ENCODE peak calls at places on chromosomes 2 and 18, in seven cellular contexts. One of them, this sample, is unnamed.

GRCh38 chr2:207673431-207673830 is 38.0 kb upstream of the CCNYL1 start:
- DNase-seq in CD4-positive, alpha-beta memory T cell: no peak
- DNase-seq in WERI-Rb-1: no peak
- DNase-seq in A673: no peak
- DNase-seq in stimulated activated CD4-positive, alpha-beta T cell treated with anti-CD3 and anti-CD28 coated beads, Interleukin-2, amount 100 ng/mL, for 24 hours: no peak
- DNase-seq in Kasumi-1: no peak
- DNase-seq in progenitor cell of endocrine pancreas: no peak
- DNase-seq in this sample: no peak

GRCh38 chr18:55296761-55297160 is 291.2 kb downstream of the TCF4 start:
- DNase-seq in Kasumi-1: no peak
- DNase-seq in progenitor cell of endocrine pancreas: no peak
- DNase-seq in A673: no peak
- DNase-seq in WERI-Rb-1: no peak
- DNase-seq in CD4-positive, alpha-beta memory T cell: no peak
- DNase-seq in stimulated activated CD4-positive, alpha-beta T cell treated with anti-CD3 and anti-CD28 coated beads, Interleukin-2, amount 100 ng/mL, for 24 hours: no peak
- DNase-seq in this sample: no peak

GRCh38 chr2:213227458-213227857 is 56.8 kb upstream of the SPAG16 start:
- DNase-seq in stimulated activated CD4-positive, alpha-beta T cell treated with anti-CD3 and anti-CD28 coated beads, Interleukin-2, amount 100 ng/mL, for 24 hours: no peak
- DNase-seq in progenitor cell of endocrine pancreas: no peak
- DNase-seq in Kasumi-1: no peak
- DNase-seq in WERI-Rb-1: no peak
- DNase-seq in A673: no peak
- DNase-seq in CD4-positive, alpha-beta memory T cell: no peak
- DNase-seq in this sample: no peak

GRCh38 chr2:166610180-166610919 is 116.3 kb upstream of the SCN7A start:
- DNase-seq in progenitor cell of endocrine pancreas: no peak
- DNase-seq in CD4-positive, alpha-beta memory T cell: no peak
- DNase-seq in stimulated activated CD4-positive, alpha-beta T cell treated with anti-CD3 and anti-CD28 coated beads, Interleukin-2, amount 100 ng/mL, for 24 hours: peak
- DNase-seq in WERI-Rb-1: no peak
- DNase-seq in A673: no peak
- DNase-seq in Kasumi-1: peak
- DNase-seq in this sample: no peak

GRCh38 chr2:134917219-134917957 is 1.2 kb upstream of the CCNT2 start:
- DNase-seq in Kasumi-1: no peak
- DNase-seq in stimulated activated CD4-positive, alpha-beta T cell treated with anti-CD3 and anti-CD28 coated beads, Interleukin-2, amount 100 ng/mL, for 24 hours: peak
- DNase-seq in WERI-Rb-1: no peak
- DNase-seq in A673: peak
- DNase-seq in CD4-positive, alpha-beta memory T cell: no peak
- DNase-seq in progenitor cell of endocrine pancreas: no peak
- DNase-seq in this sample: no peak

GRCh38 chr2:57828221-57828620 is 218.4 kb upstream of the VRK2 start:
- DNase-seq in A673: no peak
- DNase-seq in CD4-positive, alpha-beta memory T cell: no peak
- DNase-seq in Kasumi-1: no peak
- DNase-seq in stimulated activated CD4-positive, alpha-beta T cell treated with anti-CD3 and anti-CD28 coated beads, Interleukin-2, amount 100 ng/mL, for 24 hours: no peak
- DNase-seq in WERI-Rb-1: no peak
- DNase-seq in progenitor cell of endocrine pancreas: no peak
- DNase-seq in this sample: no peak

GRCh38 chr2:88452151-88452851 is at the start of gene FOXI3:
- DNase-seq in WERI-Rb-1: no peak
- DNase-seq in progenitor cell of endocrine pancreas: peak
- DNase-seq in stimulated activated CD4-positive, alpha-beta T cell treated with anti-CD3 and anti-CD28 coated beads, Interleukin-2, amount 100 ng/mL, for 24 hours: peak
- DNase-seq in CD4-positive, alpha-beta memory T cell: no peak
- DNase-seq in Kasumi-1: no peak
- DNase-seq in A673: no peak
- DNase-seq in this sample: no peak

GRCh38 chr18:79679552-79680099 is at the start of gene CTDP1:
- DNase-seq in A673: peak
- DNase-seq in stimulated activated CD4-positive, alpha-beta T cell treated with anti-CD3 and anti-CD28 coated beads, Interleukin-2, amount 100 ng/mL, for 24 hours: peak
- DNase-seq in WERI-Rb-1: peak
- DNase-seq in Kasumi-1: peak
- DNase-seq in CD4-positive, alpha-beta memory T cell: peak
- DNase-seq in progenitor cell of endocrine pancreas: peak
- DNase-seq in this sample: peak

GRCh38 chr2:182682210-182682609 is 33.8 kb upstream of the DNAJC10 start:
- DNase-seq in stimulated activated CD4-positive, alpha-beta T cell treated with anti-CD3 and anti-CD28 coated beads, Interleukin-2, amount 100 ng/mL, for 24 hours: no peak
- DNase-seq in progenitor cell of endocrine pancreas: no peak
- DNase-seq in CD4-positive, alpha-beta memory T cell: no peak
- DNase-seq in WERI-Rb-1: no peak
- DNase-seq in A673: no peak
- DNase-seq in Kasumi-1: peak
- DNase-seq in this sample: no peak

GRCh38 chr2:128380061-128380889 is 61.6 kb upstream of the HS6ST1 start:
- DNase-seq in stimulated activated CD4-positive, alpha-beta T cell treated with anti-CD3 and anti-CD28 coated beads, Interleukin-2, amount 100 ng/mL, for 24 hours: no peak
- DNase-seq in CD4-positive, alpha-beta memory T cell: no peak
- DNase-seq in progenitor cell of endocrine pancreas: no peak
- DNase-seq in A673: no peak
- DNase-seq in Kasumi-1: no peak
- DNase-seq in WERI-Rb-1: no peak
- DNase-seq in this sample: no peak

GRCh38 chr2:68846056-68846455 is 25.1 kb downstream of the BMP10 start:
- DNase-seq in CD4-positive, alpha-beta memory T cell: no peak
- DNase-seq in stimulated activated CD4-positive, alpha-beta T cell treated with anti-CD3 and anti-CD28 coated beads, Interleukin-2, amount 100 ng/mL, for 24 hours: no peak
- DNase-seq in A673: no peak
- DNase-seq in Kasumi-1: no peak
- DNase-seq in progenitor cell of endocrine pancreas: no peak
- DNase-seq in WERI-Rb-1: no peak
- DNase-seq in this sample: no peak

GRCh38 chr2:239967244-239968036 is 57.7 kb downstream of the NDUFA10 start:
- DNase-seq in stimulated activated CD4-positive, alpha-beta T cell treated with anti-CD3 and anti-CD28 coated beads, Interleukin-2, amount 100 ng/mL, for 24 hours: no peak
- DNase-seq in WERI-Rb-1: no peak
- DNase-seq in Kasumi-1: no peak
- DNase-seq in A673: no peak
- DNase-seq in progenitor cell of endocrine pancreas: no peak
- DNase-seq in CD4-positive, alpha-beta memory T cell: no peak
- DNase-seq in this sample: no peak

GRCh38 chr18:46917808-46918600 is 602 bp downstream of the KATNAL2 start:
- DNase-seq in stimulated activated CD4-positive, alpha-beta T cell treated with anti-CD3 and anti-CD28 coated beads, Interleukin-2, amount 100 ng/mL, for 24 hours: peak
- DNase-seq in CD4-positive, alpha-beta memory T cell: no peak
- DNase-seq in WERI-Rb-1: no peak
- DNase-seq in progenitor cell of endocrine pancreas: no peak
- DNase-seq in A673: peak
- DNase-seq in Kasumi-1: peak
- DNase-seq in this sample: no peak

GRCh38 chr2:8408560-8409460 is 273.0 kb upstream of the ID2 start:
- DNase-seq in A673: no peak
- DNase-seq in progenitor cell of endocrine pancreas: no peak
- DNase-seq in WERI-Rb-1: no peak
- DNase-seq in Kasumi-1: no peak
- DNase-seq in CD4-positive, alpha-beta memory T cell: peak
- DNase-seq in stimulated activated CD4-positive, alpha-beta T cell treated with anti-CD3 and anti-CD28 coated beads, Interleukin-2, amount 100 ng/mL, for 24 hours: peak
- DNase-seq in this sample: no peak

GRCh38 chr2:175167076-175167791 is 769 bp downstream of the ATF2 start:
- DNase-seq in CD4-positive, alpha-beta memory T cell: no peak
- DNase-seq in WERI-Rb-1: peak
- DNase-seq in progenitor cell of endocrine pancreas: peak
- DNase-seq in Kasumi-1: peak
- DNase-seq in A673: peak
- DNase-seq in stimulated activated CD4-positive, alpha-beta T cell treated with anti-CD3 and anti-CD28 coated beads, Interleukin-2, amount 100 ng/mL, for 24 hours: peak
- DNase-seq in this sample: peak

GRCh38 chr18:4734021-4734420 is 278.9 kb upstream of the DLGAP1 start:
- DNase-seq in WERI-Rb-1: no peak
- DNase-seq in stimulated activated CD4-positive, alpha-beta T cell treated with anti-CD3 and anti-CD28 coated beads, Interleukin-2, amount 100 ng/mL, for 24 hours: no peak
- DNase-seq in A673: no peak
- DNase-seq in CD4-positive, alpha-beta memory T cell: no peak
- DNase-seq in progenitor cell of endocrine pancreas: no peak
- DNase-seq in Kasumi-1: no peak
- DNase-seq in this sample: no peak

GRCh38 chr2:96528680-96529375 is 7.7 kb upstream of the ARID5A start:
- DNase-seq in progenitor cell of endocrine pancreas: no peak
- DNase-seq in stimulated activated CD4-positive, alpha-beta T cell treated with anti-CD3 and anti-CD28 coated beads, Interleukin-2, amount 100 ng/mL, for 24 hours: no peak
- DNase-seq in Kasumi-1: no peak
- DNase-seq in WERI-Rb-1: no peak
- DNase-seq in CD4-positive, alpha-beta memory T cell: no peak
- DNase-seq in A673: no peak
- DNase-seq in this sample: no peak

GRCh38 chr2:33212151-33212550 is 264.3 kb upstream of the RASGRP3 start:
- DNase-seq in WERI-Rb-1: no peak
- DNase-seq in A673: no peak
- DNase-seq in CD4-positive, alpha-beta memory T cell: no peak
- DNase-seq in stimulated activated CD4-positive, alpha-beta T cell treated with anti-CD3 and anti-CD28 coated beads, Interleukin-2, amount 100 ng/mL, for 24 hours: no peak
- DNase-seq in progenitor cell of endocrine pancreas: no peak
- DNase-seq in Kasumi-1: no peak
- DNase-seq in this sample: no peak

GRCh38 chr2:110107092-110108079 is 8.2 kb downstream of the MALL start:
- DNase-seq in Kasumi-1: no peak
- DNase-seq in WERI-Rb-1: no peak
- DNase-seq in A673: no peak
- DNase-seq in CD4-positive, alpha-beta memory T cell: no peak
- DNase-seq in progenitor cell of endocrine pancreas: no peak
- DNase-seq in stimulated activated CD4-positive, alpha-beta T cell treated with anti-CD3 and anti-CD28 coated beads, Interleukin-2, amount 100 ng/mL, for 24 hours: no peak
- DNase-seq in this sample: no peak

GRCh38 chr2:234534515-234534914 is 37.6 kb upstream of the ARL4C start:
- DNase-seq in WERI-Rb-1: no peak
- DNase-seq in A673: no peak
- DNase-seq in progenitor cell of endocrine pancreas: no peak
- DNase-seq in CD4-positive, alpha-beta memory T cell: no peak
- DNase-seq in stimulated activated CD4-positive, alpha-beta T cell treated with anti-CD3 and anti-CD28 coated beads, Interleukin-2, amount 100 ng/mL, for 24 hours: no peak
- DNase-seq in Kasumi-1: no peak
- DNase-seq in this sample: no peak

GRCh38 chr2:134642938-134643337 is 75.9 kb downstream of the TMEM163 start:
- DNase-seq in A673: no peak
- DNase-seq in WERI-Rb-1: no peak
- DNase-seq in CD4-positive, alpha-beta memory T cell: no peak
- DNase-seq in progenitor cell of endocrine pancreas: no peak
- DNase-seq in Kasumi-1: no peak
- DNase-seq in stimulated activated CD4-positive, alpha-beta T cell treated with anti-CD3 and anti-CD28 coated beads, Interleukin-2, amount 100 ng/mL, for 24 hours: no peak
- DNase-seq in this sample: no peak

GRCh38 chr2:233811087-233811486 is 33.0 kb downstream of the MROH2A start:
- DNase-seq in Kasumi-1: no peak
- DNase-seq in CD4-positive, alpha-beta memory T cell: no peak
- DNase-seq in WERI-Rb-1: peak
- DNase-seq in stimulated activated CD4-positive, alpha-beta T cell treated with anti-CD3 and anti-CD28 coated beads, Interleukin-2, amount 100 ng/mL, for 24 hours: no peak
- DNase-seq in progenitor cell of endocrine pancreas: no peak
- DNase-seq in A673: no peak
- DNase-seq in this sample: no peak

GRCh38 chr2:127941461-127941860 is 55.7 kb upstream of the AMMECR1L start:
- DNase-seq in A673: no peak
- DNase-seq in stimulated activated CD4-positive, alpha-beta T cell treated with anti-CD3 and anti-CD28 coated beads, Interleukin-2, amount 100 ng/mL, for 24 hours: no peak
- DNase-seq in progenitor cell of endocrine pancreas: no peak
- DNase-seq in CD4-positive, alpha-beta memory T cell: no peak
- DNase-seq in Kasumi-1: no peak
- DNase-seq in WERI-Rb-1: no peak
- DNase-seq in this sample: no peak

GRCh38 chr2:200454839-200455801 is 54.7 kb downstream of the KCTD18 start:
- DNase-seq in WERI-Rb-1: no peak
- DNase-seq in A673: peak
- DNase-seq in progenitor cell of endocrine pancreas: no peak
- DNase-seq in CD4-positive, alpha-beta memory T cell: no peak
- DNase-seq in stimulated activated CD4-positive, alpha-beta T cell treated with anti-CD3 and anti-CD28 coated beads, Interleukin-2, amount 100 ng/mL, for 24 hours: peak
- DNase-seq in Kasumi-1: no peak
- DNase-seq in this sample: no peak

GRCh38 chr2:219362524-219363164 is 25.1 kb downstream of the DNPEP start:
- DNase-seq in progenitor cell of endocrine pancreas: no peak
- DNase-seq in WERI-Rb-1: no peak
- DNase-seq in A673: peak
- DNase-seq in CD4-positive, alpha-beta memory T cell: no peak
- DNase-seq in Kasumi-1: peak
- DNase-seq in stimulated activated CD4-positive, alpha-beta T cell treated with anti-CD3 and anti-CD28 coated beads, Interleukin-2, amount 100 ng/mL, for 24 hours: no peak
- DNase-seq in this sample: no peak

GRCh38 chr2:219285348-219285685 is 6.2 kb downstream of the DNAJB2 start:
- DNase-seq in CD4-positive, alpha-beta memory T cell: no peak
- DNase-seq in progenitor cell of endocrine pancreas: no peak
- DNase-seq in Kasumi-1: no peak
- DNase-seq in A673: no peak
- DNase-seq in WERI-Rb-1: no peak
- DNase-seq in stimulated activated CD4-positive, alpha-beta T cell treated with anti-CD3 and anti-CD28 coated beads, Interleukin-2, amount 100 ng/mL, for 24 hours: no peak
- DNase-seq in this sample: no peak

This sample was measured in NCI-H1436 treated with DMSO at 0.1 percent for 48 hours.